ENCODE peak calls at places on chromosomes 7 and 10, in four cellular contexts. One of them, this sample, is unnamed.
A peak's percentile ranks its signal among the peaks of the same experiment; 100 is the strongest.

GRCh38 chr7:101618916-101619315 is 10.2 kb downstream of the MYL10 start:
- DNase-seq in fibroblast of lung: peak; percentile 32
- DNase-seq in IMR-90: no peak
- DNase-seq in hepatocyte: no peak
- DNase-seq in this sample: peak; percentile 85

GRCh38 chr7:107201795-107202450 is 33.1 kb downstream of the HBP1 start:
- DNase-seq in IMR-90: peak; percentile 18
- DNase-seq in fibroblast of lung: peak; percentile 11
- DNase-seq in hepatocyte: peak; percentile 47
- DNase-seq in this sample: peak; percentile 87

GRCh38 chr7:139745330-139746143 is 32.3 kb downstream of the HIPK2 start:
- DNase-seq in hepatocyte: no peak
- DNase-seq in fibroblast of lung: no peak
- DNase-seq in IMR-90: no peak
- DNase-seq in this sample: no peak

GRCh38 chr7:28323833-28324232 is 88.5 kb upstream of the CREB5 start:
- DNase-seq in hepatocyte: no peak
- DNase-seq in IMR-90: no peak
- DNase-seq in fibroblast of lung: no peak
- DNase-seq in this sample: no peak

GRCh38 chr7:151137841-151138540 is 29.5 kb downstream of the GBX1 start:
- DNase-seq in fibroblast of lung: no peak
- DNase-seq in IMR-90: no peak
- DNase-seq in hepatocyte: no peak
- DNase-seq in this sample: no peak

GRCh38 chr10:21742740-21743412 is 208.8 kb downstream of the MLLT10 start:
- DNase-seq in fibroblast of lung: no peak
- DNase-seq in IMR-90: no peak
- DNase-seq in hepatocyte: no peak
- DNase-seq in this sample: no peak

GRCh38 chr10:14625210-14625621 is 149.5 kb downstream of the FAM107B start:
- DNase-seq in IMR-90: no peak
- DNase-seq in fibroblast of lung: no peak
- DNase-seq in hepatocyte: no peak
- DNase-seq in this sample: no peak

GRCh38 chr10:64191304-64191703 is 670.1 kb downstream of the REEP3 start:
- DNase-seq in fibroblast of lung: no peak
- DNase-seq in hepatocyte: no peak
- DNase-seq in IMR-90: no peak
- DNase-seq in this sample: no peak

GRCh38 chr7:110090113-110090820 is 1000.7 kb upstream of the LRRN3 start:
- DNase-seq in fibroblast of lung: peak; percentile 12
- DNase-seq in IMR-90: peak; percentile 37
- DNase-seq in hepatocyte: peak; percentile 38
- DNase-seq in this sample: no peak

GRCh38 chr10:34121125-34121973 is 693.7 kb downstream of the PARD3 start:
- DNase-seq in IMR-90: no peak
- DNase-seq in fibroblast of lung: no peak
- DNase-seq in hepatocyte: no peak
- DNase-seq in this sample: no peak

GRCh38 chr10:131177431-131178327 is 133.8 kb downstream of the TCERG1L start:
- DNase-seq in hepatocyte: peak; percentile 29
- DNase-seq in fibroblast of lung: no peak
- DNase-seq in IMR-90: no peak
- DNase-seq in this sample: no peak

DNA sequence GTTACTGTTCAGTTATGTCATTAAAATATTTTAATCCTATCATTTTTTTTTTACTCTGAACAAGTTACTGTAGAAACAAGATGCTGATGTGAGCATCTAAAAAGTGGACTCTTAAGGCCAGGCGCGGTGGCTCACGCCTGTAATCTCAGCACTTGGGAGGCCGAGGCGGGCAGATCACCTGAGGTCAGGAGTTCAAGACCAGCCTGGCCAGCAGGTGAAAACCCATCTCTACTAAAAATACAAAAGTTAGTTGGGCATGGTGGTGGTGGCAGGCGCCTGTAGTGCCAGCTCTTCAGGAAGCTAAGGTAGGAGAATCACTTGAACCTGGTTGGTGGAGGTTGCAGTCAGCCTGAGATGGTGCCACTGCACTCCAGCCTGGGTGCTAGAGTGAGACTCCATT is 2.9 kb downstream of the WAC start:
- DNase-seq in fibroblast of lung: no peak
- DNase-seq in hepatocyte: no peak
- DNase-seq in IMR-90: no peak
- DNase-seq in this sample: no peak
- H3K4me2 ChIP-seq in fibroblast of lung: no peak overlapping the region
- H3K4me2 ChIP-seq in hepatocyte: peak overlapping the region; percentile 85
- H3K4me2 ChIP-seq in IMR-90: no peak overlapping the region
- H3K4me2 ChIP-seq in this sample: no peak overlapping the region

GRCh38 chr7:132527467-132528410 is 48.5 kb downstream of the PLXNA4 start:
- DNase-seq in fibroblast of lung: no peak
- DNase-seq in hepatocyte: no peak
- DNase-seq in IMR-90: no peak
- DNase-seq in this sample: no peak
- H3K4me2 ChIP-seq in fibroblast of lung: no peak overlapping the region
- H3K4me2 ChIP-seq in hepatocyte: no peak overlapping the region
- H3K4me2 ChIP-seq in IMR-90: no peak overlapping the region
- H3K4me2 ChIP-seq in this sample: no peak overlapping the region

GRCh38 chr7:131625817-131626372 is 69.5 kb upstream of the PODXL start:
- DNase-seq in fibroblast of lung: peak; percentile 83
- DNase-seq in hepatocyte: peak; percentile 71
- DNase-seq in IMR-90: peak; percentile 91
- DNase-seq in this sample: peak; percentile 95
- H3K4me2 ChIP-seq in fibroblast of lung: no peak overlapping the region
- H3K4me2 ChIP-seq in hepatocyte: peak overlapping the region; percentile 24
- H3K4me2 ChIP-seq in IMR-90: peak overlapping the region; percentile 9
- H3K4me2 ChIP-seq in this sample: peak overlapping the region; percentile 57

GRCh38 chr10:124366343-124366742 is 52.4 kb downstream of the OAT start:
- DNase-seq in hepatocyte: no peak
- DNase-seq in fibroblast of lung: no peak
- DNase-seq in IMR-90: no peak
- DNase-seq in this sample: peak; percentile 43
- H3K4me2 ChIP-seq in hepatocyte: no peak overlapping the region
- H3K4me2 ChIP-seq in fibroblast of lung: no peak overlapping the region
- H3K4me2 ChIP-seq in IMR-90: no peak overlapping the region
- H3K4me2 ChIP-seq in this sample: no peak overlapping the region

GRCh38 chr10:106387063-106387462 is 777.4 kb downstream of the SORCS1 start:
- DNase-seq in fibroblast of lung: peak; percentile 27
- DNase-seq in hepatocyte: no peak
- DNase-seq in IMR-90: peak; percentile 35
- DNase-seq in this sample: no peak

GRCh38 chr10:106380706-106381105 is 783.8 kb downstream of the SORCS1 start:
- DNase-seq in hepatocyte: no peak
- DNase-seq in fibroblast of lung: no peak
- DNase-seq in IMR-90: no peak
- DNase-seq in this sample: no peak

DNA sequence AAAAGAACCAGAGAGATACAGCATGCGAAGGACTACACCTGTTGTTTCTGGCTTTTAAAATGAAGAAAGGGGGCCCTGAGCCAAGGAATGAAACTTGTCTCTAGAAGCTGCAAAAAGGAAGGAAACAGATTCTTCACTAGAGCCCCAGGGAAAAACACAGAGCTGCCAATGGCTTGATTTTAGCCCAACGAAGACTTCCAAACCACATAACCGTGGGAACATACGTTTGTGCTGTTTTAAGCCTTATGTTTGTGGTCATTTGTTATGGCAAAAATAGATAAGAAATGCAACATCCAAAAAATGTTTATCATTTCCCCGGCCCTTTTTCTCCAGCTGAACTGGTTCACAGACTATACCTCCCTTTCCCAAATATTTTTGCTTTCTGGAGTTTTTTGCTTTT is 780.0 kb downstream of the SORCS1 start:
- DNase-seq in hepatocyte: no peak
- DNase-seq in IMR-90: peak; percentile 17
- DNase-seq in fibroblast of lung: no peak
- DNase-seq in this sample: no peak
- H3K4me2 ChIP-seq in hepatocyte: no peak overlapping the region
- H3K4me2 ChIP-seq in IMR-90: no peak overlapping the region
- H3K4me2 ChIP-seq in fibroblast of lung: no peak overlapping the region
- H3K4me2 ChIP-seq in this sample: no peak overlapping the region

GRCh38 chr7:74224511-74224832 is 14.7 kb downstream of the LAT2 start:
- DNase-seq in IMR-90: no peak
- DNase-seq in hepatocyte: no peak
- DNase-seq in fibroblast of lung: no peak
- DNase-seq in this sample: no peak
- H3K4me2 ChIP-seq in IMR-90: no peak overlapping the region
- H3K4me2 ChIP-seq in hepatocyte: no peak overlapping the region
- H3K4me2 ChIP-seq in fibroblast of lung: no peak overlapping the region
- H3K4me2 ChIP-seq in this sample: no peak overlapping the region